ENCODE peak calls at places on chromosomes 2 and 18, in nine cellular contexts. H, I, M, V, X, L, F, T and A are unnamed samples.

GRCh38 chr2:44805391-44805790 is 136.1 kb upstream of the SIX3 start:
- DNase-seq in H (no peak), I (no peak), M (no peak), V (no peak), X (no peak), L (no peak), F (no peak), T (no peak), A (no peak)

GRCh38 chr2:156329922-156330726 is 2.4 kb downstream of the NR4A2 start:
- DNase-seq in H (no peak), I (no peak), M (no peak), V (no peak), X (no peak), L (no peak), F (no peak), T (no peak), A (no peak)

GRCh38 chr2:12762976-12763375 is 46.2 kb downstream of the TRIB2 start:
- DNase-seq in H (peak), I (no peak), M (no peak), V (no peak), X (no peak), L (peak), F (peak), T (no peak), A (no peak)

GRCh38 chr18:25449046-25449445 is 97.1 kb upstream of the ZNF521 start:
- DNase-seq in H (no peak), I (no peak), M (no peak), V (no peak), X (no peak), L (no peak), F (no peak), T (no peak), A (no peak)

GRCh38 chr2:160257015-160257741 is 57.1 kb upstream of the ITGB6 start:
- DNase-seq in H (no peak), I (no peak), M (no peak), V (no peak), X (no peak), L (no peak), F (no peak), T (peak), A (no peak)

GRCh38 chr2:201261471-201261870 is 1.1 kb downstream of the CASP8 start:
- DNase-seq in H (no peak), I (peak), M (peak), V (no peak), X (no peak), L (no peak), F (no peak), T (no peak), A (no peak)

GRCh38 chr2:207141381-207141780 is 24.4 kb downstream of the KLF7 start:
- DNase-seq in H (no peak), I (no peak), M (no peak), V (no peak), X (no peak), L (no peak), F (no peak), T (no peak), A (no peak)

GRCh38 chr2:47058061-47058931 is 96.8 kb downstream of the STPG4 start:
- DNase-seq in H (peak), I (no peak), M (no peak), V (no peak), X (no peak), L (peak), F (peak), T (peak), A (peak)

GRCh38 chr2:229153307-229153706 is 117.8 kb downstream of the PID1 start:
- DNase-seq in H (no peak), I (no peak), M (no peak), V (peak), X (no peak), L (no peak), F (no peak), T (no peak), A (no peak)

GRCh38 chr2:190722061-190722759 is 73.3 kb downstream of the NAB1 start:
- DNase-seq in H (no peak), I (no peak), M (no peak), V (no peak), X (no peak), L (no peak), F (no peak), T (no peak), A (no peak)

GRCh38 chr2:239106971-239107370 is 259.1 kb downstream of the TWIST2 start:
- DNase-seq in H (no peak), I (no peak), M (no peak), V (no peak), X (no peak), L (no peak), F (no peak), T (no peak), A (no peak)

GRCh38 chr18:70931942-70932814 is 643.3 kb downstream of the SOCS6 start:
- DNase-seq in H (no peak), I (no peak), M (no peak), V (no peak), X (peak), L (peak), F (peak), T (peak), A (no peak)

GRCh38 chr18:22856870-22857269 is 76.3 kb upstream of the RBBP8 start:
- DNase-seq in H (no peak), I (no peak), M (no peak), V (no peak), X (no peak), L (no peak), F (no peak), T (no peak), A (no peak)

GRCh38 chr2:48504647-48505327 is 25.2 kb upstream of the STON1 start:
- DNase-seq in H (peak), I (no peak), M (no peak), V (no peak), X (peak), L (peak), F (peak), T (peak), A (no peak)

GRCh38 chr2:11264818-11265217 is 79.6 kb downstream of the ROCK2 start:
- DNase-seq in H (no peak), I (no peak), M (no peak), V (no peak), X (no peak), L (no peak), F (no peak), T (no peak), A (no peak)

GRCh38 chr2:8487461-8487932 is 194.4 kb upstream of the ID2 start:
- DNase-seq in H (no peak), I (no peak), M (no peak), V (no peak), X (no peak), L (no peak), F (no peak), T (no peak), A (peak)

GRCh38 chr2:9897331-9897737 is 54.1 kb downstream of the TAF1B start:
- DNase-seq in H (peak), I (no peak), M (no peak), V (no peak), X (peak), L (peak), F (peak), T (peak), A (no peak)

GRCh38 chr2:128521482-128521881 is 202.8 kb upstream of the HS6ST1 start:
- DNase-seq in H (no peak), I (no peak), M (no peak), V (no peak), X (no peak), L (no peak), F (no peak), T (no peak), A (no peak)

GRCh38 chr2:206804326-206804725 is 38.9 kb downstream of the FASTKD2 start:
- DNase-seq in H (no peak), I (no peak), M (no peak), V (no peak), X (no peak), L (peak), F (peak), T (no peak), A (no peak)

GRCh38 chr18:41075212-41075611 is 879.8 kb upstream of the PIK3C3 start:
- DNase-seq in H (peak), I (no peak), M (no peak), V (no peak), X (peak), L (peak), F (no peak), T (peak), A (no peak)

GRCh38 chr2:10668402-10669012 is 21.3 kb downstream of the NOL10 start:
- DNase-seq in H (peak), I (no peak), M (peak), V (no peak), X (peak), L (peak), F (peak), T (peak), A (no peak)

GRCh38 chr2:20617081-20617575 is 33.8 kb downstream of the HS1BP3 start:
- DNase-seq in H (no peak), I (no peak), M (no peak), V (peak), X (no peak), L (no peak), F (no peak), T (peak), A (peak)